ENCODE peak calls at places on chromosomes 11 and 22, in five cellular contexts. U, K, Y, X and P are unnamed samples.

GRCh38 chr11:130315354-130315970 is 745 bp upstream of the ZBTB44 start:
- DNase-seq in U (peak), K (peak), Y (no peak), X (peak), P (peak)

GRCh38 chr22:27801616-27802388 is at the start of gene MN1:
- DNase-seq in U (peak), K (no peak), Y (peak), X (no peak), P (peak)

GRCh38 chr22:25764270-25765015 is 22.5 kb downstream of the MYO18B start:
- DNase-seq in U (no peak), K (no peak), Y (no peak), X (no peak), P (no peak)

GRCh38 chr11:64186205-64187165 is 514 bp downstream of the STIP1 start:
- DNase-seq in U (no peak), K (no peak), Y (no peak), X (no peak), P (no peak)

GRCh38 chr11:92765965-92766371 is 203.5 kb upstream of the MTNR1B start:
- DNase-seq in U (no peak), K (peak), Y (no peak), X (no peak), P (peak)

GRCh38 chr22:37708580-37709444 is 12.0 kb downstream of the TRIOBP start:
- DNase-seq in U (no peak), K (no peak), Y (no peak), X (no peak), P (peak)

GRCh38 chr11:71302911-71303310 is 50.5 kb upstream of the SHANK2 start:
- DNase-seq in U (no peak), K (no peak), Y (peak), X (no peak), P (no peak)

GRCh38 chr11:61923166-61924015 is 6.0 kb upstream of the RAB3IL1 start:
- DNase-seq in U (no peak), K (peak), Y (no peak), X (peak), P (no peak)

GRCh38 chr11:134949121-134949591 is 537.1 kb upstream of the B3GAT1 start:
- DNase-seq in U (peak), K (no peak), Y (no peak), X (peak), P (no peak)

GRCh38 chr11:112776834-112777793 is 184.1 kb upstream of the NCAM1 start:
- DNase-seq in U (no peak), K (no peak), Y (no peak), X (no peak), P (no peak)

GRCh38 chr11:986952-987305 is 49.6 kb downstream of the MUC6 start:
- DNase-seq in U (no peak), K (no peak), Y (no peak), X (no peak), P (no peak)

GRCh38 chr11:74366576-74366975 is 31.7 kb downstream of the PGM2L1 start:
- DNase-seq in U (no peak), K (no peak), Y (no peak), X (no peak), P (no peak)

GRCh38 chr11:92886243-92886905 is 83.1 kb upstream of the MTNR1B start:
- DNase-seq in U (peak), K (peak), Y (peak), X (peak), P (peak)

GRCh38 chr11:15944460-15944859 is 411.9 kb downstream of the SOX6 start:
- DNase-seq in U (no peak), K (no peak), Y (no peak), X (no peak), P (no peak)

GRCh38 chr11:133052537-133052936 is 479.8 kb downstream of the OPCML start:
- DNase-seq in U (no peak), K (no peak), Y (no peak), X (no peak), P (no peak)

GRCh38 chr22:48434868-48435250 is 1392.8 kb downstream of the BRD1 start:
- DNase-seq in U (no peak), K (no peak), Y (no peak), X (no peak), P (no peak)

GRCh38 chr22:18731075-18731666 is 119.5 kb upstream of the RIMBP3 start:
- DNase-seq in U (no peak), K (no peak), Y (no peak), X (no peak), P (no peak)

GRCh38 chr11:115561116-115561515 is 56.9 kb upstream of the CADM1 start:
- DNase-seq in U (no peak), K (no peak), Y (no peak), X (no peak), P (no peak)

GRCh38 chr11:94968334-94968958 is 4.9 kb downstream of the CWC15 start:
- DNase-seq in U (peak), K (no peak), Y (peak), X (no peak), P (no peak)

GRCh38 chr11:64021742-64022067 is 14.0 kb upstream of the FLRT1 start:
- DNase-seq in U (peak), K (no peak), Y (no peak), X (no peak), P (no peak)

GRCh38 chr11:91495837-91496236 is 728.8 kb upstream of the FAT3 start:
- DNase-seq in U (no peak), K (no peak), Y (no peak), X (no peak), P (no peak)

GRCh38 chr22:27416553-27417427 is 384.8 kb downstream of the MN1 start:
- DNase-seq in U (peak), K (no peak), Y (peak), X (no peak), P (no peak)

GRCh38 chr11:70364745-70365535 is 33.4 kb upstream of the CTTN start:
- DNase-seq in U (no peak), K (no peak), Y (no peak), X (peak), P (no peak)

GRCh38 chr11:2444301-2445106 is at the start of the genes KCNQ1 and TRPM5:
- DNase-seq in U (no peak), K (no peak), Y (peak), X (no peak), P (peak)

GRCh38 chr11:129278586-129279319 is 86.6 kb upstream of the ARHGAP32 start:
- DNase-seq in U (no peak), K (no peak), Y (no peak), X (no peak), P (peak)

GRCh38 chr11:105862736-105863367 is 159.2 kb downstream of the MSANTD4 start:
- DNase-seq in U (peak), K (no peak), Y (peak), X (no peak), P (no peak)

GRCh38 chr11:76184551-76184993 is 21.7 kb downstream of the WNT11 start:
- DNase-seq in U (no peak), K (no peak), Y (no peak), X (no peak), P (peak)

GRCh38 chr22:35299217-35299716 is 427 bp upstream of the TOM1 start:
- DNase-seq in U (peak), K (no peak), Y (no peak), X (peak), P (no peak)

GRCh38 chr11:130649749-130650275 is 201.4 kb downstream of the ADAMTS15 start:
- DNase-seq in U (no peak), K (no peak), Y (no peak), X (no peak), P (no peak)

GRCh38 chr11:134450186-134450585 is 38.1 kb upstream of the B3GAT1 start:
- DNase-seq in U (no peak), K (no peak), Y (no peak), X (no peak), P (no peak)

GRCh38 chr11:73240190-73240781 is 22.2 kb downstream of the P2RY2 start:
- DNase-seq in U (peak), K (peak), Y (no peak), X (no peak), P (no peak)

GRCh38 chr22:41828516-41828915 is 4.4 kb upstream of the SREBF2 start:
- DNase-seq in U (no peak), K (no peak), Y (no peak), X (no peak), P (no peak)

GRCh38 chr11:124676386-124676785 is 2.7 kb downstream of the SPA17 start:
- DNase-seq in U (peak), K (peak), Y (no peak), X (no peak), P (no peak)

GRCh38 chr22:29799217-29799680 is 32.1 kb downstream of the UQCR10 start:
- DNase-seq in U (peak), K (peak), Y (peak), X (peak), P (no peak)

GRCh38 chr22:25364281-25364680 is 144.8 kb downstream of the CRYBB2 start:
- DNase-seq in U (no peak), K (no peak), Y (no peak), X (no peak), P (no peak)

DNA sequence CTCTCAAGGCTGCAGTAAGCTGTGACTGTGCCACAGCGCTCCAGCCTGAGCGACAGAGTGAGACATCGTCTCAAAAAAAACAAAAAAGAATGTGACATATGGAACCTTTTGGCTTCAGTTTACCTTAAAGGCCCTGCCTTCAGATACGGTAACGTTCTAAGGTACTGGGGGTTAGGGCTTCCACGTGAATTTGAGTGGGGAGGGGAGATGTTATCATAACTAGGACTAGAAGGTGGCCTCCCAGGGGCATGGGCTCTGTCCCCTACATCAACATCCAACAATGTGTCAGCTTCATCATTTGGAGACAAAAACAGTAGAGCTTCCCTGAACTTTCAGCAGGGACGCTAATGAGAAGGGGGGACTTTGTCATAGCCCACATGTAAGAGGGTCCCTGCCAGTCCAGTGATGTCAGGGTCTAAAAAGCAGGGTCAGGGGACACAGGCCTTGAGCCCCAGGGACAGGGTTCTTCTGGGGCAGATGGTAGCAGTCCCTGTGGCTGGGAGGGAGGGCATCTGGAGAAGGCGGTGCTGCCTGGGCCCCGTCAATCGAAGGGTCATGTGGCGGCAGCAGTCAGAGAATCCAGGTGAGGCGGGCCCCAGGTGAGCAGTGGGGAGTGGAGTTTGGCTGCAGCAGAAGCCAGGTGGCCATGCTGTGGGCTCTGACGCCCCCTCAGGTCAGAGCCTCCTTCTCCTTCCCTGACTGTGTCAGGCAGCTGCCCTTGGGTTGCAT is 79.8 kb downstream of the BCR start:
- DNase-seq in U (no peak), K (no peak), Y (no peak), X (no peak), P (no peak)
- TF ChIP-seq CTCF in U (no peak), K (no peak), Y (no peak), X (no peak), P (no peak)

GRCh38 chr22:43923631-43924548 is at the start of gene PNPLA3:
- DNase-seq in U (peak), K (peak), Y (peak), X (peak), P (peak)

GRCh38 chr22:43921361-43921760 is 2.2 kb upstream of the PNPLA3 start:
- DNase-seq in U (no peak), K (no peak), Y (no peak), X (peak), P (no peak)

GRCh38 chr22:43923191-43923590 is 414 bp upstream of the PNPLA3 start:
- DNase-seq in U (no peak), K (no peak), Y (no peak), X (no peak), P (no peak)

GRCh38 chr22:43919106-43919965 is 4.3 kb upstream of the PNPLA3 start:
- DNase-seq in U (no peak), K (no peak), Y (no peak), X (peak), P (no peak)

DNA sequence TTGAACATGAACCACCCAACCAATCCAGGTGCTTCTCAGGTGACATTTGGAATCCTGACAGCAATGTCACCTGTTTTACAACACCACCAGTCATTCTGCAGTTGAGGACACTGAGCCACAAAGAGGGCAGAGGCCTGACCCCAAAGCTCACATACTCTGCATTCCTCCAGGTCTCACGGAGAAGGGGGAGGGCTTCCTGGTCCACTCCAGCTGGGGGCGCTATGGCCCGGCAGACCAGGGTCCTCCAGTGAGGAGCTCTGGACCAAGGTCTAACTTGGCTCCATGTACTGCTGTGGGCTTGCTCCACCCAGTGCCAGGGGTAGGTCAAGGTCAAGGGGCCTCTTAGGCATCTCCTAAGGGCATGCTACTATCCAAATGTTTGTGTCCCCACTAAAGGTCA is 1.5 kb upstream of the PNPLA3 start:
- DNase-seq in U (no peak), K (no peak), Y (no peak), X (no peak), P (no peak)
- TF ChIP-seq CTCF in U (no peak), K (no peak), Y (no peak), X (no peak), P (peak)

GRCh38 chr11:36702330-36703054 is 104.5 kb upstream of the RAG2 start:
- DNase-seq in U (peak), K (no peak), Y (peak), X (no peak), P (peak)
- TF ChIP-seq CTCF in U (peak), K (peak), Y (peak), X (peak), P (peak)

GRCh38 chr22:21449531-21450319 is 17.5 kb upstream of the TMEM191C start:
- DNase-seq in U (no peak), K (peak), Y (no peak), X (no peak), P (peak)

GRCh38 chr22:21448627-21449416 is 18.4 kb upstream of the TMEM191C start:
- DNase-seq in U (no peak), K (peak), Y (no peak), X (no peak), P (peak)

GRCh38 chr22:21446827-21447690 is 20.1 kb upstream of the TMEM191C start:
- DNase-seq in U (no peak), K (peak), Y (no peak), X (no peak), P (peak)

GRCh38 chr22:21446128-21446826 is 20.9 kb upstream of the TMEM191C start:
- DNase-seq in U (no peak), K (peak), Y (no peak), X (no peak), P (peak)

DNA sequence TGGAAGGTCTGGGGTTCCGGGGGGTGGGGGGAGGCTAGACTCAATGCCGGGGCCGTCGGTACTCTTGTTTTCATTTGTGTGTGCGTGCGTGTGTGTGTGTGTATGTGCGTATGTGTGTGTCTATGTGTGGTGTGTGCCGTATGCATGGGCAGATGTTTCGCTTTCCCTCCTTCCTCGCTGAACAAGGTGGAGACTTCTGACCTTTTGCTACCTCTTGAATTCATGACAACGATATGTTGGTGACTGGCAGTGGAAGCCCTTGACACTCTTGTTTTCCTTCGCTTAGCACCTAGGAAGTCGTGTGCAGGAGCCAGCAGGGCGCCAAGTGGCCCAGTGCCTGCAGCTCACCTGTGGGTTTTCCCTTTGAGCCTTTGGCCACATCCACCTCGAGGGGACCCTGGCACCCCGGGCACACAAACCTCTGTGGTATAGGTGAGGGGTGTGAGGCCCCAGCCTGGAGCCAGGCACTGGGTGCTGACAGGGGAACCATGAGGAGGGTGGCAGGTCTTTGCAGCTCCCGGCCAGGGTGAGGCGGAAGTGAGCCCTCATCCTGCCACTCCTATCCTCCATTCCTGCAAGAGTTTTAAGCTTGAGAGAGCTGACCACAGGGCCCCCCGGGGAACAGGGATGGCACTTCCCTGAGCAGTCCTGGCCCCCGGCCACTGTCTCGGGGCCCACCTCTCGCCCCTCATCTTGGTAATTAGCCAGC is 19.3 kb upstream of the TMEM191C start:
- DNase-seq in U (no peak), K (peak), Y (peak), X (no peak), P (peak)
- TF ChIP-seq CTCF in U (peak), K (no peak), Y (no peak), X (no peak), P (no peak)

DNA sequence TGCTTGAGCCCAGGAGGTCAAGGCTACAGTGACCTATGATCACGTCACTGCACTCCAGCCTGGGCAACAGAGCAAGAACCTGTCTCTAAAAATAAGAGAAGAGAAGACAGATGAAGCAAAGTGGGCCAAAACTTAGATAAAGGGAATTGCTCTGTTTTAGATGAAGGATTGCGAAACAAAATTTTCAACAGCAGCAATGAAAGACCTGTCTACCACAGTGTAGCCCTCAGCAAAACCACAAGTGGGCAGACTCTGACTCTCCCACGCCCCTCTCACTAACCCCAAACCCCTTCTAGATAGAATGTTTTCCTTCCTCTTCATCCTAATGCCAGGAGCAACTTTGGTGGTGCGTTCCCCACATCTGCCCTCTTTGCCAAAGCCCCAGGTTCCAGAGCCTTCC is 105.6 kb upstream of the ALDH3B2 start:
- DNase-seq in U (no peak), K (no peak), Y (no peak), X (no peak), P (no peak)
- TF ChIP-seq CTCF in U (no peak), K (no peak), Y (no peak), X (no peak), P (no peak)

DNA sequence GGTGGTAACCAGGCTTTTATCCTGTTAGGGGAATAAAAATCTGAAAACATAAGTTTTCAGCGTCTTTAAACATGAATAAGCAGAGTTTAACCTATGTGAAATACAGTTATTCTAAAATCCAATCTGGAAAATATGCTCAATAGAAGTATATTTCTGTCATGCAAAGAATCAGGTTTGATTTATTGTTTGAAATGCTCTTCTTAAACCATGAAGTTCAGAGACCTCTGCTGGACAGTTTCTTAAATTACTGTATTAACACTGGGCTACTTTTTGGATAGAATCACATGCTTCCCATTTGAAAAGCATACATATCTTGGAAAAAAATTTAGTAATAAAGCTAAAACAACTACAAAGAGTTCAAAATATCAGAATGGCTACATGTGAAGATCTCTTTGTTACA is 25.4 kb downstream of the APIP start:
- DNase-seq in U (peak), K (no peak), Y (peak), X (no peak), P (no peak)
- TF ChIP-seq CTCF in U (peak), K (no peak), Y (peak), X (peak), P (peak)

GRCh38 chr11:117616979-117617378 is 180.0 kb downstream of the DSCAML1 start:
- DNase-seq in U (no peak), K (no peak), Y (no peak), X (no peak), P (no peak)

GRCh38 chr11:117618273-117618672 is 178.7 kb downstream of the DSCAML1 start:
- DNase-seq in U (peak), K (no peak), Y (no peak), X (no peak), P (no peak)

GRCh38 chr11:117620659-117621058 is 176.4 kb downstream of the DSCAML1 start:
- DNase-seq in U (no peak), K (no peak), Y (no peak), X (no peak), P (no peak)

GRCh38 chr11:117620131-117620530 is 176.9 kb downstream of the DSCAML1 start:
- DNase-seq in U (no peak), K (no peak), Y (no peak), X (no peak), P (no peak)

GRCh38 chr11:117618956-117619355 is 178.1 kb downstream of the DSCAML1 start:
- DNase-seq in U (no peak), K (no peak), Y (no peak), X (no peak), P (peak)
- TF ChIP-seq CTCF in U (no peak), K (no peak), Y (no peak), X (no peak), P (peak)

GRCh38 chr11:7143908-7144307 is 55.1 kb downstream of the RBMXL2 start:
- DNase-seq in U (peak), K (no peak), Y (peak), X (no peak), P (no peak)
- TF ChIP-seq CTCF in U (peak), K (peak), Y (peak), X (no peak), P (no peak)

GRCh38 chr11:41309716-41310115 is 149.7 kb downstream of the LRRC4C start:
- DNase-seq in U (no peak), K (no peak), Y (no peak), X (no peak), P (no peak)
- TF ChIP-seq CTCF in U (no peak), K (no peak), Y (no peak), X (no peak), P (peak)

GRCh38 chr22:39535831-39536449 is 3.4 kb upstream of the RPS19BP1 start:
- DNase-seq in U (no peak), K (no peak), Y (no peak), X (no peak), P (no peak)

GRCh38 chr22:39536711-39537110 is 4.2 kb upstream of the RPS19BP1 start:
- DNase-seq in U (no peak), K (no peak), Y (no peak), X (no peak), P (no peak)

GRCh38 chr22:39534092-39534506 is 1.6 kb upstream of the RPS19BP1 start:
- DNase-seq in U (no peak), K (no peak), Y (no peak), X (no peak), P (no peak)

GRCh38 chr22:39535302-39535805 is 2.8 kb upstream of the RPS19BP1 start:
- DNase-seq in U (no peak), K (no peak), Y (no peak), X (no peak), P (no peak)

GRCh38 chr22:39534591-39535301 is 2.2 kb upstream of the RPS19BP1 start:
- DNase-seq in U (no peak), K (peak), Y (peak), X (peak), P (peak)
- TF ChIP-seq CTCF in U (peak), K (peak), Y (peak), X (peak), P (peak)